ENCODE peak calls at places on chromosome 18, in five cellular contexts. J is mucosa of descending colon, L is PC-9, E is transverse colon, C is GM23248. V is an unnamed sample.

GRCh38 chr18:13137939-13138821 is 80.4 kb upstream of the LDLRAD4 start:
- DNase-seq in J (peak; percentile 74), L (peak; percentile 70), E (peak; percentile 89), C (peak; percentile 9), V (peak; percentile 88)

GRCh38 chr18:76491436-76491800 is 3.6 kb downstream of the ZNF516 start:
- DNase-seq in J (peak; percentile 89), L (peak; percentile 67), E (peak; percentile 85), C (peak; percentile 77), V (peak; percentile 93)

GRCh38 chr18:58408665-58409064 is 220.2 kb downstream of the ALPK2 start:
- DNase-seq in J (no peak), L (no peak), E (no peak), C (no peak), V (no peak)

GRCh38 chr18:79534356-79534755 is 138.6 kb downstream of the NFATC1 start:
- DNase-seq in J (no peak), L (no peak), E (no peak), C (no peak), V (peak; percentile 26)

GRCh38 chr18:59779979-59780378 is 82.8 kb upstream of the CCBE1 start:
- DNase-seq in J (no peak), L (peak; percentile 5), E (no peak), C (peak; percentile 69), V (no peak)

GRCh38 chr18:42113529-42114191 is 158.6 kb downstream of the PIK3C3 start:
- DNase-seq in J (no peak), L (no peak), E (no peak), C (peak; percentile 53), V (no peak)

GRCh38 chr18:3041857-3042256 is 28.9 kb upstream of the LPIN2 start:
- DNase-seq in J (no peak), L (no peak), E (no peak), C (no peak), V (no peak)

GRCh38 chr18:65498605-65499004 is 252.2 kb upstream of the CDH7 start:
- DNase-seq in J (no peak), L (no peak), E (no peak), C (no peak), V (no peak)

GRCh38 chr18:2486426-2486825 is 84.9 kb downstream of the METTL4 start:
- DNase-seq in J (no peak), L (no peak), E (no peak), C (no peak), V (no peak)

GRCh38 chr18:75683426-75683825 is 255.9 kb upstream of the SMIM21 start:
- DNase-seq in J (no peak), L (no peak), E (no peak), C (no peak), V (no peak)

GRCh38 chr18:3983351-3983969 is 471.6 kb downstream of the DLGAP1 start:
- DNase-seq in J (no peak), L (no peak), E (no peak), C (peak; percentile 95), V (no peak)

GRCh38 chr18:67636597-67637385 is 120.3 kb upstream of the DSEL start:
- DNase-seq in J (no peak), L (no peak), E (no peak), C (no peak), V (no peak)

GRCh38 chr18:7358989-7359726 is 128.3 kb downstream of the LRRC30 start:
- DNase-seq in J (no peak), L (no peak), E (no peak), C (no peak), V (no peak)

GRCh38 chr18:12946549-12947354 is 1.1 kb upstream of the SEH1L start:
- DNase-seq in J (no peak), L (peak; percentile 50), E (peak; percentile 47), C (peak; percentile 86), V (peak; percentile 68)

GRCh38 chr18:13375302-13376255 is 157.0 kb downstream of the LDLRAD4 start:
- DNase-seq in J (peak; percentile 53), L (peak; percentile 66), E (no peak), C (peak; percentile 96), V (no peak)

GRCh38 chr18:37575646-37576045 is 10.0 kb upstream of the CELF4 start:
- DNase-seq in J (no peak), L (no peak), E (no peak), C (no peak), V (no peak)

GRCh38 chr18:58793361-58793760 is 71.3 kb upstream of the ZNF532 start:
- DNase-seq in J (no peak), L (peak; percentile 14), E (no peak), C (peak; percentile 89), V (no peak)

GRCh38 chr18:78610646-78611045 is 369.0 kb upstream of the SALL3 start:
- DNase-seq in J (no peak), L (no peak), E (no peak), C (no peak), V (no peak)

GRCh38 chr18:42137671-42138375 is 182.8 kb downstream of the PIK3C3 start:
- DNase-seq in J (no peak), L (no peak), E (no peak), C (no peak), V (no peak)

GRCh38 chr18:68219867-68220266 is 495.0 kb downstream of the TMX3 start:
- DNase-seq in J (no peak), L (no peak), E (no peak), C (peak; percentile 22), V (no peak)

GRCh38 chr18:28110924-28111323 is 66.0 kb downstream of the CDH2 start:
- DNase-seq in J (no peak), L (no peak), E (no peak), C (no peak), V (no peak)

GRCh38 chr18:72104851-72105250 is 439.3 kb downstream of the CBLN2 start:
- DNase-seq in J (no peak), L (no peak), E (no peak), C (no peak), V (no peak)

GRCh38 chr18:27608742-27609141 is 423.6 kb upstream of the CHST9 start:
- DNase-seq in J (no peak), L (no peak), E (no peak), C (peak; percentile 27), V (no peak)

GRCh38 chr18:13067966-13068365 is 76.8 kb downstream of the CEP192 start:
- DNase-seq in J (no peak), L (no peak), E (no peak), C (no peak), V (no peak)

GRCh38 chr18:52228158-52228557 is 111.8 kb upstream of the DCC start:
- DNase-seq in J (no peak), L (no peak), E (no peak), C (no peak), V (no peak)

GRCh38 chr18:23871410-23871809 is 143.1 kb upstream of the TTC39C start:
- DNase-seq in J (peak; percentile 68), L (peak; percentile 66), E (peak; percentile 71), C (no peak), V (no peak)

GRCh38 chr18:26928669-26929313 is 63.3 kb upstream of the AQP4 start:
- DNase-seq in J (no peak), L (no peak), E (no peak), C (no peak), V (no peak)

GRCh38 chr18:59470627-59471121 is 111.6 kb upstream of the LMAN1 start:
- DNase-seq in J (no peak), L (no peak), E (no peak), C (no peak), V (no peak)

DNA sequence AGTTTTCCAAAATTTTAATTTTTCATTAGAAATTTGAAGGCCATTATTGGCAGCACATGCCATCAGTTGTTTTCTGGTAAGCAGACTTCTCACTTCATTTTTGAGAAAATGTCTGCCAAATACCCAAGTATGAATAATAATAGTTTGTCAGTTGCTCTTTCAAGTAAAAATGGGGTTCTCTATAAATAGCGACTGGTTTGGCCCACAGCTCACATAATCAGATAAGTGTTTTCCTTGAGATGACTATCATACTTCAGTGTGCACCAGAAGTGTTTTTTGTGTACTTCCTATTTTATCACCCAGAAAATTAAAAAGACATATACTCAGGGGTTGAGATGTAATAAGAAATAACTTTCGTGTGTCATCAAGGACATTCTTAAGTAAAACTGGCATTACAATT is 147.1 kb downstream of the PHLPP1 start:
- DNase-seq in J (no peak), L (no peak), E (no peak), C (no peak), V (no peak)
- H3K4me1 ChIP-seq in J (no peaks in the 10 kb centered on the region), L (peaks cover 12% of the 10 kb centered on the region), E (no peaks in the 10 kb centered on the region), C (no peaks in the 10 kb centered on the region), V (no peaks in the 10 kb centered on the region)

GRCh38 chr18:9914334-9914583 is 443 bp downstream of the VAPA start:
- DNase-seq in J (no peak), L (no peak), E (no peak), C (no peak), V (no peak)

GRCh38 chr18:9915291-9916066 is 1.7 kb downstream of the VAPA start:
- DNase-seq in J (no peak), L (no peak), E (no peak), C (peak; percentile 36), V (no peak)

GRCh38 chr18:9913151-9913525 is 678 bp upstream of the VAPA start:
- DNase-seq in J (no peak), L (no peak), E (no peak), C (no peak), V (no peak)

GRCh38 chr18:9914584-9915290 is 921 bp downstream of the VAPA start:
- DNase-seq in J (peak; percentile 89), L (peak; percentile 89), E (peak; percentile 88), C (peak; percentile 91), V (peak; percentile 88)

DNA sequence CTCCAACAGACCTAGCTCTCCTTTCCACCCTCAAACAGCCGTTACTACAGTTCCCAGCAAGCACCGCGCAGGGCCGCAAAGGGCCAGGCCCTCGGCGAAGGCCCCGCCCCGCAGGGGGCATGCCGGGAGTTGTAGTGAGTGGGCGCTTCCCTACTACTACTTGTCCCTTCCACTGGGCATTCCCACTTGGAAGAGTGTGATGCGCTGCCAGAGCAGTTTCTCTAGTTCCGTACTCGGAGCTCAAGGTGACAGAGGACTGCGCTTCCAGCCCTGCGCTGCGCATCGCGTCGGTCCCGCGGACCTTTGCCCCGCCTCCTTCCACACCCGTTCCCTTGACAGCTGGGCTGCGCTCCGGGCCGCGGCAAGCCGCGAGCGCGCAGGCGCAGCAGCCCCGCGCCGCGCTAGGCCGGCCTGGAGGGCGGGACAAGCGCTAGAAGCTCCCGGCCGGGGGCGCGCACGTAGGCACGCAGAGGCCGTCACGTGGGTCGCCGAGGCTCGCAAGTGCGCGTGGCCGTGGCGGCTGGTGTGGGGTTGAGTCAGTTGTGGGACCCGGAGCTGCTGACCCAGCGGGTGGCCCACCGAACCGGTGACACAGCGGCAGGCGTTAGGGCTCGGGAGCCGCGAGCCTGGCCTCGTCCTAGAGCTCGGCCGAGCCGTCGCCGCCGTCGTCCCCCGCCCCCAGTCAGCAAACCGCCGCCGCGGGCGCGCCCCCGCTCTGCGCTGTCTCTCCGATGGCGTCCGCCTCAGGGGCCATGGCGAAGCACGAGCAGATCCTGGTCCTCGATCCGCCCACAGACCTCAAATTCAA is at the start of gene VAPA:
- DNase-seq in J (peak; percentile 96), L (peak; percentile 97), E (peak; percentile 95), C (peak; percentile 100), V (peak; percentile 98)
- H3K4me1 ChIP-seq in J (peaks cover 33% of the 10 kb centered on the region), L (peaks cover 39% of the 10 kb centered on the region), E (peaks cover 31% of the 10 kb centered on the region), C (peaks cover 34% of the 10 kb centered on the region), V (peaks cover 37% of the 10 kb centered on the region)

DNA sequence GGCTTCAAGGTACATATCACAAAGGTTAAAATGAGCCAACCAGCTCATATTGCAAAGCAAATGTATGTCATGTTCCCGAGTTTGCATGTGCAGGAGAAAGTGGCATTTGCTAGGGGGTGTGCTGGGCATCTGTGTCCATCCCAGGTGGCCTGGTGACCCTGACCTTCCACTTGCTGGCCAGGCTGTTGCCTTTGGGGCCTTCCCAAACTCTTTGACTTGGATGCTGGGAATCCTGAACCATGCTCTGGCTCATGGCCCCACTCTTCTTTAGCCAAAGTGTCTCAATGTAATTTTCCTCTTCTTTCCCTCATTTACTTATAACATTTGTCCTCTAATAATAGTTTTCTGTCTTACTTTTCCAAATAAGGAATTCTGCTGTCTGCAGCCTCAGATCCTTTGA is 64.2 kb downstream of the MTCL1 start:
- DNase-seq in J (no peak), L (no peak), E (no peak), C (no peak), V (no peak)
- H3K4me1 ChIP-seq in J (no peaks in the 10 kb centered on the region), L (no peaks in the 10 kb centered on the region), E (peaks cover 7% of the 10 kb centered on the region), C (peaks cover 21% of the 10 kb centered on the region), V (no peaks in the 10 kb centered on the region)

GRCh38 chr18:22176622-22177495 is 7.5 kb downstream of the GATA6 start:
- DNase-seq in J (peak; percentile 74), L (no peak), E (peak; percentile 52), C (peak; percentile 40), V (no peak)
- H3K4me1 ChIP-seq in J (no peaks in the 10 kb centered on the region), L (peaks cover 33% of the 10 kb centered on the region), E (no peaks in the 10 kb centered on the region), C (peaks cover 23% of the 10 kb centered on the region), V (peaks cover 3% of the 10 kb centered on the region)